ENCODE peak calls at places on chromosomes 16 and 17, in ten cellular contexts. One of them, this sample, is unnamed.
A peak's percentile ranks its signal among the peaks of the same experiment; 100 is the strongest.

GRCh38 chr16:73285336-73285735 is 237.4 kb upstream of the ZFHX3 start:
- DNase-seq in stomach: no peak
- DNase-seq in activated CD4-positive, alpha-beta T cell treated with anti-CD3 and anti-CD28 coated beads, Interleukin-2, amount 50 U/mL, for 48 hours: no peak
- DNase-seq in heart right ventricle: no peak
- DNase-seq in retina: no peak
- DNase-seq in ELF-1: no peak
- DNase-seq in AML-193: no peak
- DNase-seq in Daoy: no peak
- DNase-seq in pons: no peak
- DNase-seq in NT2/D1: no peak
- DNase-seq in this sample: no peak

GRCh38 chr17:76826290-76827138 is 41.7 kb upstream of the MGAT5B start:
- DNase-seq in Daoy: no peak
- DNase-seq in AML-193: no peak
- DNase-seq in heart right ventricle: no peak
- DNase-seq in ELF-1: peak; percentile 46
- DNase-seq in NT2/D1: no peak
- DNase-seq in pons: no peak
- DNase-seq in stomach: no peak
- DNase-seq in retina: no peak
- DNase-seq in activated CD4-positive, alpha-beta T cell treated with anti-CD3 and anti-CD28 coated beads, Interleukin-2, amount 50 U/mL, for 48 hours: peak; percentile 13
- DNase-seq in this sample: no peak

GRCh38 chr17:53722407-53722806 is 100.3 kb upstream of the KIF2B start:
- DNase-seq in retina: no peak
- DNase-seq in AML-193: no peak
- DNase-seq in stomach: no peak
- DNase-seq in NT2/D1: no peak
- DNase-seq in heart right ventricle: no peak
- DNase-seq in Daoy: peak; percentile 7
- DNase-seq in activated CD4-positive, alpha-beta T cell treated with anti-CD3 and anti-CD28 coated beads, Interleukin-2, amount 50 U/mL, for 48 hours: no peak
- DNase-seq in ELF-1: no peak
- DNase-seq in pons: no peak
- DNase-seq in this sample: no peak

GRCh38 chr16:81480856-81481821 is 36.5 kb downstream of the CMIP start:
- DNase-seq in activated CD4-positive, alpha-beta T cell treated with anti-CD3 and anti-CD28 coated beads, Interleukin-2, amount 50 U/mL, for 48 hours: peak; percentile 25
- DNase-seq in NT2/D1: no peak
- DNase-seq in heart right ventricle: peak; percentile 55
- DNase-seq in Daoy: peak; percentile 42
- DNase-seq in pons: peak; percentile 82
- DNase-seq in stomach: peak; percentile 57
- DNase-seq in retina: peak; percentile 36
- DNase-seq in AML-193: peak; percentile 99
- DNase-seq in ELF-1: no peak
- DNase-seq in this sample: peak; percentile 39

GRCh38 chr16:51049678-51050378 is 101.2 kb downstream of the SALL1 start:
- DNase-seq in retina: no peak
- DNase-seq in activated CD4-positive, alpha-beta T cell treated with anti-CD3 and anti-CD28 coated beads, Interleukin-2, amount 50 U/mL, for 48 hours: no peak
- DNase-seq in ELF-1: no peak
- DNase-seq in NT2/D1: no peak
- DNase-seq in Daoy: no peak
- DNase-seq in AML-193: no peak
- DNase-seq in heart right ventricle: no peak
- DNase-seq in pons: peak; percentile 32
- DNase-seq in stomach: no peak
- DNase-seq in this sample: no peak

GRCh38 chr17:41464682-41465081 is 2.5 kb downstream of the KRT32 start:
- DNase-seq in retina: no peak
- DNase-seq in AML-193: no peak
- DNase-seq in stomach: peak; percentile 59
- DNase-seq in activated CD4-positive, alpha-beta T cell treated with anti-CD3 and anti-CD28 coated beads, Interleukin-2, amount 50 U/mL, for 48 hours: no peak
- DNase-seq in heart right ventricle: peak; percentile 83
- DNase-seq in pons: peak; percentile 20
- DNase-seq in NT2/D1: no peak
- DNase-seq in ELF-1: no peak
- DNase-seq in Daoy: peak; percentile 96
- DNase-seq in this sample: no peak

GRCh38 chr17:30378191-30378796 is 433 bp upstream of the CPD start:
- DNase-seq in Daoy: no peak
- DNase-seq in activated CD4-positive, alpha-beta T cell treated with anti-CD3 and anti-CD28 coated beads, Interleukin-2, amount 50 U/mL, for 48 hours: peak; percentile 58
- DNase-seq in retina: no peak
- DNase-seq in NT2/D1: no peak
- DNase-seq in pons: no peak
- DNase-seq in heart right ventricle: peak; percentile 15
- DNase-seq in stomach: peak; percentile 40
- DNase-seq in ELF-1: no peak
- DNase-seq in AML-193: no peak
- DNase-seq in this sample: no peak

GRCh38 chr16:84763629-84764028 is 56.2 kb upstream of the CRISPLD2 start:
- DNase-seq in Daoy: no peak
- DNase-seq in stomach: no peak
- DNase-seq in ELF-1: no peak
- DNase-seq in AML-193: no peak
- DNase-seq in NT2/D1: no peak
- DNase-seq in heart right ventricle: no peak
- DNase-seq in pons: no peak
- DNase-seq in retina: no peak
- DNase-seq in activated CD4-positive, alpha-beta T cell treated with anti-CD3 and anti-CD28 coated beads, Interleukin-2, amount 50 U/mL, for 48 hours: no peak
- DNase-seq in this sample: no peak

GRCh38 chr16:65658339-65659275 is 536.7 kb upstream of the CDH11 start:
- DNase-seq in Daoy: peak; percentile 91
- DNase-seq in NT2/D1: no peak
- DNase-seq in retina: no peak
- DNase-seq in stomach: no peak
- DNase-seq in ELF-1: peak; percentile 89
- DNase-seq in activated CD4-positive, alpha-beta T cell treated with anti-CD3 and anti-CD28 coated beads, Interleukin-2, amount 50 U/mL, for 48 hours: no peak
- DNase-seq in AML-193: no peak
- DNase-seq in pons: peak; percentile 7
- DNase-seq in heart right ventricle: no peak
- DNase-seq in this sample: no peak

GRCh38 chr17:50845260-50846147 is 10.1 kb downstream of the WFIKKN2 start:
- DNase-seq in Daoy: no peak
- DNase-seq in NT2/D1: no peak
- DNase-seq in AML-193: no peak
- DNase-seq in stomach: no peak
- DNase-seq in heart right ventricle: peak; percentile 61
- DNase-seq in activated CD4-positive, alpha-beta T cell treated with anti-CD3 and anti-CD28 coated beads, Interleukin-2, amount 50 U/mL, for 48 hours: no peak
- DNase-seq in pons: no peak
- DNase-seq in retina: no peak
- DNase-seq in ELF-1: peak; percentile 63
- DNase-seq in this sample: no peak

GRCh38 chr16:24208710-24209109 is 47.4 kb upstream of the CACNG3 start:
- DNase-seq in activated CD4-positive, alpha-beta T cell treated with anti-CD3 and anti-CD28 coated beads, Interleukin-2, amount 50 U/mL, for 48 hours: no peak
- DNase-seq in stomach: no peak
- DNase-seq in NT2/D1: peak; percentile 76
- DNase-seq in heart right ventricle: peak; percentile 11
- DNase-seq in AML-193: no peak
- DNase-seq in pons: peak; percentile 96
- DNase-seq in retina: peak; percentile 95
- DNase-seq in ELF-1: peak; percentile 73
- DNase-seq in Daoy: no peak
- DNase-seq in this sample: no peak

GRCh38 chr17:36824678-36825091 is 112.6 kb upstream of the LHX1 start:
- DNase-seq in ELF-1: no peak
- DNase-seq in activated CD4-positive, alpha-beta T cell treated with anti-CD3 and anti-CD28 coated beads, Interleukin-2, amount 50 U/mL, for 48 hours: no peak
- DNase-seq in Daoy: peak; percentile 39
- DNase-seq in AML-193: no peak
- DNase-seq in stomach: no peak
- DNase-seq in NT2/D1: no peak
- DNase-seq in pons: no peak
- DNase-seq in heart right ventricle: no peak
- DNase-seq in retina: no peak
- DNase-seq in this sample: no peak

GRCh38 chr17:48612854-48613691 is 2.0 kb downstream of the HOXB8 start:
- DNase-seq in stomach: no peak
- DNase-seq in NT2/D1: no peak
- DNase-seq in Daoy: peak; percentile 65
- DNase-seq in ELF-1: peak; percentile 64
- DNase-seq in AML-193: no peak
- DNase-seq in pons: no peak
- DNase-seq in activated CD4-positive, alpha-beta T cell treated with anti-CD3 and anti-CD28 coated beads, Interleukin-2, amount 50 U/mL, for 48 hours: peak; percentile 53
- DNase-seq in heart right ventricle: no peak
- DNase-seq in retina: no peak
- DNase-seq in this sample: no peak

GRCh38 chr17:76351526-76352071 is 2.1 kb downstream of the PRPSAP1 start:
- DNase-seq in activated CD4-positive, alpha-beta T cell treated with anti-CD3 and anti-CD28 coated beads, Interleukin-2, amount 50 U/mL, for 48 hours: no peak
- DNase-seq in AML-193: no peak
- DNase-seq in Daoy: no peak
- DNase-seq in stomach: no peak
- DNase-seq in retina: no peak
- DNase-seq in heart right ventricle: no peak
- DNase-seq in ELF-1: no peak
- DNase-seq in NT2/D1: no peak
- DNase-seq in pons: no peak
- DNase-seq in this sample: no peak

GRCh38 chr17:17954079-17954478 is 18.1 kb downstream of the TOM1L2 start:
- DNase-seq in AML-193: no peak
- DNase-seq in activated CD4-positive, alpha-beta T cell treated with anti-CD3 and anti-CD28 coated beads, Interleukin-2, amount 50 U/mL, for 48 hours: no peak
- DNase-seq in retina: no peak
- DNase-seq in stomach: no peak
- DNase-seq in ELF-1: no peak
- DNase-seq in NT2/D1: no peak
- DNase-seq in heart right ventricle: no peak
- DNase-seq in pons: no peak
- DNase-seq in Daoy: no peak
- DNase-seq in this sample: no peak

GRCh38 chr16:29312835-29313558 is 93.5 kb downstream of the NPIPB11 start:
- DNase-seq in heart right ventricle: no peak
- DNase-seq in retina: peak; percentile 67
- DNase-seq in AML-193: no peak
- DNase-seq in ELF-1: peak; percentile 67
- DNase-seq in Daoy: no peak
- DNase-seq in stomach: no peak
- DNase-seq in pons: no peak
- DNase-seq in NT2/D1: no peak
- DNase-seq in activated CD4-positive, alpha-beta T cell treated with anti-CD3 and anti-CD28 coated beads, Interleukin-2, amount 50 U/mL, for 48 hours: no peak
- DNase-seq in this sample: no peak

GRCh38 chr17:64964796-64965195 is 45.5 kb upstream of the LRRC37A3 start:
- DNase-seq in Daoy: no peak
- DNase-seq in heart right ventricle: no peak
- DNase-seq in ELF-1: no peak
- DNase-seq in stomach: no peak
- DNase-seq in retina: peak; percentile 61
- DNase-seq in pons: no peak
- DNase-seq in activated CD4-positive, alpha-beta T cell treated with anti-CD3 and anti-CD28 coated beads, Interleukin-2, amount 50 U/mL, for 48 hours: no peak
- DNase-seq in AML-193: no peak
- DNase-seq in NT2/D1: no peak
- DNase-seq in this sample: no peak

GRCh38 chr17:71632328-71632727 is 488.5 kb upstream of the SOX9 start:
- DNase-seq in pons: no peak
- DNase-seq in heart right ventricle: no peak
- DNase-seq in NT2/D1: no peak
- DNase-seq in AML-193: no peak
- DNase-seq in stomach: no peak
- DNase-seq in activated CD4-positive, alpha-beta T cell treated with anti-CD3 and anti-CD28 coated beads, Interleukin-2, amount 50 U/mL, for 48 hours: no peak
- DNase-seq in retina: no peak
- DNase-seq in Daoy: peak; percentile 42
- DNase-seq in ELF-1: no peak
- DNase-seq in this sample: no peak

GRCh38 chr16:64051826-64052225 is 1070.0 kb downstream of the CDH11 start:
- DNase-seq in retina: peak; percentile 1
- DNase-seq in ELF-1: peak; percentile 7
- DNase-seq in pons: no peak
- DNase-seq in stomach: no peak
- DNase-seq in heart right ventricle: no peak
- DNase-seq in Daoy: no peak
- DNase-seq in AML-193: peak; percentile 29
- DNase-seq in NT2/D1: peak; percentile 11
- DNase-seq in activated CD4-positive, alpha-beta T cell treated with anti-CD3 and anti-CD28 coated beads, Interleukin-2, amount 50 U/mL, for 48 hours: no peak
- DNase-seq in this sample: no peak

GRCh38 chr17:19274893-19275292 is 37.7 kb downstream of the EPN2 start:
- DNase-seq in NT2/D1: no peak
- DNase-seq in Daoy: no peak
- DNase-seq in stomach: no peak
- DNase-seq in activated CD4-positive, alpha-beta T cell treated with anti-CD3 and anti-CD28 coated beads, Interleukin-2, amount 50 U/mL, for 48 hours: no peak
- DNase-seq in heart right ventricle: no peak
- DNase-seq in AML-193: no peak
- DNase-seq in retina: no peak
- DNase-seq in pons: no peak
- DNase-seq in ELF-1: no peak
- DNase-seq in this sample: no peak

GRCh38 chr17:76659928-76660614 is 16.5 kb upstream of the ST6GALNAC1 start:
- DNase-seq in stomach: no peak
- DNase-seq in pons: no peak
- DNase-seq in Daoy: no peak
- DNase-seq in activated CD4-positive, alpha-beta T cell treated with anti-CD3 and anti-CD28 coated beads, Interleukin-2, amount 50 U/mL, for 48 hours: no peak
- DNase-seq in ELF-1: peak; percentile 51
- DNase-seq in heart right ventricle: no peak
- DNase-seq in retina: peak; percentile 32
- DNase-seq in AML-193: no peak
- DNase-seq in NT2/D1: no peak
- DNase-seq in this sample: no peak

GRCh38 chr17:19940722-19941464 is 36.7 kb downstream of the AKAP10 start:
- DNase-seq in heart right ventricle: no peak
- DNase-seq in AML-193: no peak
- DNase-seq in ELF-1: no peak
- DNase-seq in NT2/D1: no peak
- DNase-seq in activated CD4-positive, alpha-beta T cell treated with anti-CD3 and anti-CD28 coated beads, Interleukin-2, amount 50 U/mL, for 48 hours: no peak
- DNase-seq in retina: no peak
- DNase-seq in Daoy: no peak
- DNase-seq in stomach: no peak
- DNase-seq in pons: no peak
- DNase-seq in this sample: no peak

GRCh38 chr17:751269-752001 is 629 bp downstream of the GEMIN4 start:
- DNase-seq in NT2/D1: no peak
- DNase-seq in retina: peak; percentile 15
- DNase-seq in heart right ventricle: peak; percentile 17
- DNase-seq in activated CD4-positive, alpha-beta T cell treated with anti-CD3 and anti-CD28 coated beads, Interleukin-2, amount 50 U/mL, for 48 hours: peak; percentile 65
- DNase-seq in Daoy: peak; percentile 65
- DNase-seq in stomach: peak; percentile 37
- DNase-seq in ELF-1: peak; percentile 35
- DNase-seq in pons: no peak
- DNase-seq in AML-193: no peak
- DNase-seq in this sample: no peak

GRCh38 chr17:56545056-56545455 is 48.4 kb upstream of the NOG start:
- DNase-seq in stomach: no peak
- DNase-seq in retina: no peak
- DNase-seq in Daoy: no peak
- DNase-seq in NT2/D1: no peak
- DNase-seq in pons: no peak
- DNase-seq in activated CD4-positive, alpha-beta T cell treated with anti-CD3 and anti-CD28 coated beads, Interleukin-2, amount 50 U/mL, for 48 hours: no peak
- DNase-seq in AML-193: no peak
- DNase-seq in ELF-1: no peak
- DNase-seq in heart right ventricle: no peak
- DNase-seq in this sample: no peak

GRCh38 chr16:4386951-4387565 is 15.4 kb downstream of the VASN start:
- DNase-seq in NT2/D1: no peak
- DNase-seq in stomach: no peak
- DNase-seq in ELF-1: no peak
- DNase-seq in heart right ventricle: no peak
- DNase-seq in activated CD4-positive, alpha-beta T cell treated with anti-CD3 and anti-CD28 coated beads, Interleukin-2, amount 50 U/mL, for 48 hours: no peak
- DNase-seq in pons: no peak
- DNase-seq in Daoy: no peak
- DNase-seq in retina: no peak
- DNase-seq in AML-193: no peak
- DNase-seq in this sample: no peak

GRCh38 chr16:81556715-81557284 is 112.2 kb downstream of the CMIP start:
- DNase-seq in stomach: no peak
- DNase-seq in NT2/D1: no peak
- DNase-seq in activated CD4-positive, alpha-beta T cell treated with anti-CD3 and anti-CD28 coated beads, Interleukin-2, amount 50 U/mL, for 48 hours: no peak
- DNase-seq in retina: no peak
- DNase-seq in ELF-1: no peak
- DNase-seq in AML-193: no peak
- DNase-seq in Daoy: no peak
- DNase-seq in pons: no peak
- DNase-seq in heart right ventricle: no peak
- DNase-seq in this sample: no peak

GRCh38 chr17:72481572-72481971 is 360.8 kb downstream of the SOX9 start:
- DNase-seq in Daoy: no peak
- DNase-seq in pons: no peak
- DNase-seq in ELF-1: no peak
- DNase-seq in activated CD4-positive, alpha-beta T cell treated with anti-CD3 and anti-CD28 coated beads, Interleukin-2, amount 50 U/mL, for 48 hours: no peak
- DNase-seq in stomach: no peak
- DNase-seq in AML-193: no peak
- DNase-seq in NT2/D1: no peak
- DNase-seq in retina: no peak
- DNase-seq in heart right ventricle: no peak
- DNase-seq in this sample: no peak

GRCh38 chr17:73827627-73828241 is 183.5 kb upstream of the SDK2 start:
- DNase-seq in ELF-1: peak; percentile 94
- DNase-seq in stomach: no peak
- DNase-seq in activated CD4-positive, alpha-beta T cell treated with anti-CD3 and anti-CD28 coated beads, Interleukin-2, amount 50 U/mL, for 48 hours: no peak
- DNase-seq in Daoy: no peak
- DNase-seq in retina: no peak
- DNase-seq in NT2/D1: peak; percentile 88
- DNase-seq in AML-193: no peak
- DNase-seq in heart right ventricle: peak; percentile 10
- DNase-seq in pons: no peak
- DNase-seq in this sample: no peak